ENCODE peak calls at places on chromosome 4, in six cellular contexts. L is K562, U is HepG2, O is upper lobe of left lung, A is GM12878, T is A549. G is an unnamed sample.

GRCh38 chr4:121217385-121217784 is 53.3 kb upstream of the TNIP3 start:
- ATAC-seq in O (peak), T (no peak), U (no peak), L (no peak), A (no peak), G (no peak)

GRCh38 chr4:152394786-152395185 is 141.1 kb downstream of the FBXW7 start:
- ATAC-seq in O (no peak), A (no peak), L (no peak), U (no peak), T (no peak), G (no peak)

GRCh38 chr4:39614487-39615162 is 24.0 kb downstream of the SMIM14 start:
- ATAC-seq in O (no peak), A (peak), U (no peak), L (no peak), T (peak), G (peak)

GRCh38 chr4:87054900-87055299 is 120.1 kb downstream of the AFF1 start:
- ATAC-seq in O (no peak), U (no peak), L (no peak), T (no peak), A (peak), G (peak)

GRCh38 chr4:80036949-80037348 is 36.1 kb downstream of the ANTXR2 start:
- ATAC-seq in T (no peak), L (peak), O (peak), A (no peak), U (no peak), G (peak)

GRCh38 chr4:7424553-7425111 is 10.1 kb downstream of the PSAPL1 start:
- ATAC-seq in U (peak), T (no peak), A (no peak), O (no peak), L (no peak), G (no peak)

GRCh38 chr4:29549308-29549707 is 1170.9 kb upstream of the PCDH7 start:
- ATAC-seq in L (no peak), A (no peak), U (no peak), T (no peak), O (peak), G (no peak)

GRCh38 chr4:54945838-54946237 is 179.6 kb downstream of the KDR start:
- ATAC-seq in L (peak), A (no peak), U (peak), O (no peak), T (no peak), G (no peak)

GRCh38 chr4:19193274-19193962 is 1058.3 kb upstream of the SLIT2 start:
- ATAC-seq in A (no peak), O (no peak), T (no peak), L (no peak), U (no peak), G (no peak)

DNA sequence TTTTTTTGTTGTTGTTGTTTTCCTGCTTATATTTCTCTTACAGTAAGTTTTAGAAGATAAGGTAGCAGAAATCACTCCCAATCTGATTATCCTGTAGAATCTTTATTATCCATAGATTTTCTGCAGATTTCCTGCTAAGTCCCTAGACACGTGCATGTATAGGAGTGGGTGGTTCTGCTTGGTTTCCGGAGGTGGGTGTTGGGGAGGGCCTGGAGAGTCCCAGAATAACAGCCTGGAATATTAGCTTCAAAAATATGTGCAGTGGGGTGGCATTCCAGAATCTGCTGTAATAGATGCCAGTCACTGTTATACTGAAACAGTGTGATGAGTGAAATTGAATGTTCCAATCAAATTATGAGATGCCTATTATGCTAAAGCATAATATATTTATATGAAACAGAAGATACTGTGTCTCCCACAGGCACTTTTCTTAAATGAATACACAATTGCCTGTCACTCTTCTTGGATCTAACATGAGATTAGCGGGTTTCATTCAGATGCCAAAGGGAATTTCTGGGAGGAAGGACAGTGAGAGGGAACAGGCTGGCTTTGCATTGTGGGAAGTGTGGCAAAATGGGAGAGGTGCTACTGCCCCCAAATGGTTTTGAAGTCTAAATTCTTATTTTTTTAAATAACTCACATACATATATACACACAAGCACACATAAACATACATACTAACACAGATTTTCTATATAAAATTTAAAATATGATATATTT is 37.6 kb downstream of the C4orf50 start:
- ATAC-seq in U (no peak), O (no peak), T (peak), L (no peak), A (no peak), G (no peak)
- H3K27ac ChIP-seq in U (no peak), O (no peak), T (no peak), L (no peak), A (no peak), G (no peak)

GRCh38 chr4:70705856-70706461 is 15.8 kb upstream of the RUFY3 start:
- ATAC-seq in L (peak), A (peak), T (peak), O (peak), U (peak), G (no peak)

GRCh38 chr4:70704333-70705145 is 16.2 kb downstream of the UTP3 start:
- ATAC-seq in T (peak), L (peak), U (peak), A (peak), O (peak), G (peak)

GRCh38 chr4:70703695-70704332 is 15.5 kb downstream of the UTP3 start:
- ATAC-seq in O (peak), U (peak), L (no peak), T (no peak), A (no peak), G (no peak)

GRCh38 chr4:70706516-70706915 is 15.2 kb upstream of the RUFY3 start:
- ATAC-seq in T (no peak), U (no peak), L (no peak), A (no peak), O (no peak), G (no peak)

DNA sequence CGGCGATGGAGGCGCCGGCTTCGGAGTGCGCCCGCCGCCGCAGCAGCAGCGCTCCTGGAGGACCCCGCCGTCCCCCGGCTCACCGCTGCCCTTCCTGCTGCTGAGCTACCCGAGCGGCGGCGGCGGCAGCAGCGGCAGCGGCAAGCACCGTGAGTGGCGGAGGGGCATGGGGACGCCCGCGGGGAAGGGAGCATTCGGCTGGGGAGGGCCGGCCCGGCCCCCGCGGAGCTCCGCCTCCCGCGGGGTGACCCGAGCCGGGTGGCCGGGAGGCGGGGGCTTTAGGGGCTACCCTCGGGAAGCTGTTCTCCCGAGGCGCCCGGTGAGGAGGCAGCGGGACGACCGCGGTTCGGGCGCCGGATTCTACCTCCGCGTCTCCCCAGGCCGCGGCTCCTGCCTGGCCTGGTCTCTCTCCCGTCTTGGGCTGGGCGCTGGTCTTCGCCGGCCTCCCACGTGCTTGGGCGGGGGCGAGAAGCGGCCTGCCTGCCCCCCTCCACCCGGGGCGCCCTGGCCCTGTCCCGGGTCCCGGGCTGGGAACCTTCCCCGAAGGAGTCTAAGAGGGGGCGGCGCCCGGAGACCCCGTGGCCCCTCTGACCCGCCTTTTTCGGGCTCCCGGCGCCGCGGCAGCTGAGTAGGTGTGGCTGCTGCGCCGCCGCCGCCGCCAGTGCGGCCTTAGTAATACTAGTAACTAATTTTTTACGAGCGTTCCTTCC is 16.5 kb upstream of the RUFY3 start:
- ATAC-seq in L (peak), A (peak), U (peak), T (peak), O (peak), G (peak)
- TF ChIP-seq POLR2A in L (peak), A (peak), U (peak), T (peak), O (peak), G (peak)

GRCh38 chr4:184649971-184650855 is 675 bp downstream of the PRIMPOL start:
- ATAC-seq in U (peak), T (peak), A (peak), L (peak), O (peak), G (no peak)
- TF ChIP-seq EP300 in U (no peak), T (no peak), A (no peak), L (no peak), O (no peak), G (no peak)

GRCh38 chr4:140427104-140427918 is at the start of gene CLGN:
- ATAC-seq in O (peak), L (peak), A (peak), U (peak), T (peak), G (peak)
- H3K27ac ChIP-seq in O (no peak), L (peak), A (no peak), U (peak), T (peak), G (peak)

G was measured in gastroesophageal sphincter.